ENCODE peak calls at places on chromosomes 11 and 22, in seven cellular contexts. V is activated CD4-positive, alpha-beta T cell treated with anti-CD3 and anti-CD28 coated beads for 24 hours; A is naive thymus-derived CD8-positive, alpha-beta T cell; O is lower lobe of right lung; H is aorta; G is MM.1S; F is amygdala. S is an unnamed sample.

GRCh38 chr22:48749555-48750227 is 1078.0 kb downstream of the BRD1 start:
- DNase-seq in A (peak), F (no peak), H (no peak), O (no peak), G (no peak), V (no peak), S (peak)

GRCh38 chr11:75242722-75243600 is 2.4 kb downstream of the TPBGL start:
- DNase-seq in F (no peak), O (no peak), H (no peak), V (no peak), A (no peak), G (no peak), S (no peak)

GRCh38 chr11:61362542-61362875 is 335 bp downstream of the TMEM138 start:
- DNase-seq in H (no peak), F (no peak), O (no peak), V (no peak), G (peak), A (peak), S (no peak)

GRCh38 chr22:47063071-47063509 is 300.6 kb downstream of the TBC1D22A start:
- DNase-seq in H (no peak), V (no peak), A (no peak), F (no peak), G (no peak), O (no peak), S (no peak)

GRCh38 chr11:57306156-57306876 is 18.4 kb downstream of the TNKS1BP1 start:
- DNase-seq in O (no peak), A (no peak), G (no peak), F (no peak), H (no peak), V (no peak), S (no peak)

GRCh38 chr11:18720811-18721575 is 5.0 kb downstream of the IGSF22 start:
- DNase-seq in F (peak), O (peak), H (peak), G (peak), V (peak), A (peak), S (no peak)

GRCh38 chr22:49814164-49814686 is 13.4 kb downstream of the BRD1 start:
- DNase-seq in A (no peak), F (no peak), O (peak), H (no peak), G (no peak), V (no peak), S (no peak)

GRCh38 chr11:66676279-66676919 is 1.3 kb downstream of the RBM4B start:
- DNase-seq in A (no peak), F (no peak), G (no peak), V (no peak), H (no peak), O (no peak), S (no peak)

GRCh38 chr22:20027966-20028854 is 7.3 kb downstream of the TANGO2 start:
- DNase-seq in F (no peak), O (no peak), H (peak), V (no peak), A (no peak), G (no peak), S (no peak)

GRCh38 chr22:47292546-47293320 is 530.3 kb downstream of the TBC1D22A start:
- DNase-seq in H (no peak), O (no peak), F (no peak), V (no peak), A (peak), G (no peak), S (peak)

GRCh38 chr11:10866893-10867331 is 9.1 kb upstream of the ZBED5 start:
- DNase-seq in G (no peak), H (no peak), A (no peak), O (no peak), F (no peak), V (no peak), S (no peak)

GRCh38 chr11:72970557-72971118 is 156.4 kb downstream of the ATG16L2 start:
- DNase-seq in A (no peak), H (no peak), F (no peak), G (no peak), O (no peak), V (no peak), S (no peak)

GRCh38 chr11:128905345-128906184 is 14.4 kb downstream of the KCNJ5 start:
- DNase-seq in O (peak), F (no peak), A (peak), V (peak), G (peak), H (peak), S (no peak)